ENCODE peak calls at places on chromosomes 11 and 22, in seven cellular contexts. I is IMR-90, K is GM12891, Y is NB4, T is suprapubic skin, S is prostate gland, N is transverse colon. B is an unnamed sample.

GRCh38 chr22:32473388-32473952 is 1.1 kb upstream of the FBXO7 start:
- DNase-seq in I (peak), K (peak), Y (peak), T (no peak), S (no peak), N (peak), B (peak)

GRCh38 chr11:91097069-91097468 is 874.2 kb upstream of the CHORDC1 start:
- DNase-seq in I (no peak), K (no peak), Y (no peak), T (no peak), S (no peak), N (no peak), B (no peak)

GRCh38 chr11:12724301-12725046 is 50.3 kb downstream of the TEAD1 start:
- DNase-seq in I (peak), K (no peak), Y (peak), T (peak), S (peak), N (peak), B (peak)

GRCh38 chr22:24181996-24182560 is 791 bp downstream of the SUSD2 start:
- DNase-seq in I (no peak), K (no peak), Y (no peak), T (no peak), S (no peak), N (no peak), B (no peak)

GRCh38 chr11:106714179-106714578 is 304.1 kb downstream of the GUCY1A2 start:
- DNase-seq in I (peak), K (no peak), Y (no peak), T (no peak), S (no peak), N (no peak), B (no peak)

GRCh38 chr11:28596816-28597215 is 488.6 kb downstream of the METTL15 start:
- DNase-seq in I (no peak), K (no peak), Y (no peak), T (no peak), S (no peak), N (no peak), B (no peak)

GRCh38 chr22:22789922-22790845 is 97.4 kb upstream of the IGLL5 start:
- DNase-seq in I (no peak), K (no peak), Y (no peak), T (no peak), S (no peak), N (no peak), B (no peak)

GRCh38 chr11:63709336-63709735 is 28.0 kb downstream of the RTN3 start:
- DNase-seq in I (peak), K (no peak), Y (no peak), T (no peak), S (no peak), N (no peak), B (no peak)

GRCh38 chr11:110433393-110434333 is 3.9 kb downstream of the FDX1 start:
- DNase-seq in I (peak), K (no peak), Y (peak), T (no peak), S (no peak), N (no peak), B (peak)

GRCh38 chr11:95469268-95469667 is 238.3 kb upstream of the SESN3 start:
- DNase-seq in I (no peak), K (no peak), Y (no peak), T (no peak), S (no peak), N (no peak), B (no peak)

GRCh38 chr11:47443028-47443700 is 5.8 kb downstream of the RAPSN start:
- DNase-seq in I (no peak), K (no peak), Y (no peak), T (no peak), S (no peak), N (no peak), B (no peak)

GRCh38 chr22:49756656-49757055 is 71.0 kb downstream of the BRD1 start:
- DNase-seq in I (no peak), K (no peak), Y (no peak), T (peak), S (no peak), N (peak), B (no peak)

GRCh38 chr11:59172345-59173079 is 580 bp downstream of the DTX4 start:
- DNase-seq in I (no peak), K (peak), Y (peak), T (no peak), S (no peak), N (peak), B (no peak)

GRCh38 chr11:69253028-69253427 is 40.9 kb upstream of the MYEOV start:
- DNase-seq in I (peak), K (no peak), Y (no peak), T (no peak), S (no peak), N (no peak), B (no peak)

GRCh38 chr11:80163441-80163840 is 722.6 kb upstream of the TENM4 start:
- DNase-seq in I (no peak), K (no peak), Y (no peak), T (no peak), S (no peak), N (no peak), B (no peak)

GRCh38 chr22:49413551-49413950 is 414.1 kb downstream of the BRD1 start:
- DNase-seq in I (no peak), K (no peak), Y (no peak), T (no peak), S (no peak), N (no peak), B (no peak)

GRCh38 chr11:23078289-23078971 is 218.2 kb upstream of the CCDC179 start:
- DNase-seq in I (peak), K (no peak), Y (no peak), T (no peak), S (no peak), N (no peak), B (no peak)

GRCh38 chr11:64233913-64234839 is at the start of gene VEGFB:
- DNase-seq in I (peak), K (peak), Y (peak), T (no peak), S (peak), N (peak), B (peak)

GRCh38 chr11:33016654-33017053 is 976 bp downstream of the DEPDC7 start:
- DNase-seq in I (no peak), K (no peak), Y (peak), T (no peak), S (no peak), N (no peak), B (peak)

GRCh38 chr11:33013706-33014105 is 2.0 kb upstream of the DEPDC7 start:
- DNase-seq in I (peak), K (no peak), Y (no peak), T (no peak), S (no peak), N (no peak), B (no peak)

GRCh38 chr11:33018005-33018404 is 2.3 kb downstream of the DEPDC7 start:
- DNase-seq in I (no peak), K (no peak), Y (no peak), T (no peak), S (no peak), N (no peak), B (no peak)

GRCh38 chr11:33017478-33017877 is 1.8 kb downstream of the DEPDC7 start:
- DNase-seq in I (no peak), K (no peak), Y (no peak), T (no peak), S (no peak), N (no peak), B (peak)

DNA sequence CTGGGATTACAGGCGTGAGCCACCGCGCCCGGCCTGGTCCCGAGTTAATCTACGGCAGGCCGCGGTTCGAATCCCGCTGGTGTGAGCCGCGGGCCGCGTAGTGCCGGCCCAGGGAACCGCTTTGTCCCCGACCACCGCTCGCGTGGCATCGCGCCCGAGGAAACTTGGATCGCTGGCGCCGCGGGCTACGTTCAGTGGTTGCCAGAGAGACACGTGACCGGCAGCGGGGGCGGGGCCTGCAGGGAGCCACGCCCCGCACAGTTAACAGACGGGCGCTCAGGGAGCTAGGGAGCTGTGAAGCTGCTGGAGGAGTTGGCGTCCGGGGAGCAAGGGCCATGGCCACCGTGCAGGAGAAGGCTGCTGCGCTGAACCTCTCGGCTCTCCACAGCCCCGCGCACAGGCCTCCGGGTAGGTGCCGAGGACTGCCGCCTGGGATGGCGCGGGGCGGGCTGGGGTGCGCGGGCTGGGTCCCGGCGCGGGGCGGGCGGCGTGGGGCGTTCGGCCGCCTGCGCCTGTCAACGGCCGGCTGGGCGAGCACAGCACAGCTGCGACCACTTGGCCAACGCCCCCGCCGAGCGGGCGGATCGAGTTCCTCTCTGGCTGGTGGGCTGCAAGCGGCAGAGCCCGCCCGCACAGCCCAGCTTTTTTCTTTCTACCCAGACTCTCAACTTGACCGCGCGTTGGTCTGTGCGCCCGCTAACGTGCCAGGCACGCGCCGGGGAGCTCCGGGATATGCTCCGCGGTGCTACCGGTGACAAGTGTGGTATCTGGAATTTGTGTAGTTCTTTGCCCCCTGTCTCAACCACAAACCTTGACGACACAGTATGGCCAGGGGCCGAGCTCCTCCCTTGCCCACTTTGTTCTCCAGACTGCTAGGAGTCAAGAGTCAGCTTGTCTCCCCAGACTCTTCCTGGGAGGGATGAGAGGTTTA is at the start of gene DEPDC7:
- DNase-seq in I (peak), K (peak), Y (peak), T (peak), S (peak), N (peak), B (peak)
- TF ChIP-seq POLR2A in I (no peak), K (no peak), Y (no peak), T (no peak), S (peak), N (no peak), B (no peak)

GRCh38 chr22:20951932-20952380 is 15.1 kb upstream of the AIFM3 start:
- DNase-seq in I (no peak), K (no peak), Y (no peak), T (no peak), S (no peak), N (peak), B (no peak)
- TF ChIP-seq POLR2A in I (no peak), K (no peak), Y (no peak), T (no peak), S (no peak), N (no peak), B (no peak)

DNA sequence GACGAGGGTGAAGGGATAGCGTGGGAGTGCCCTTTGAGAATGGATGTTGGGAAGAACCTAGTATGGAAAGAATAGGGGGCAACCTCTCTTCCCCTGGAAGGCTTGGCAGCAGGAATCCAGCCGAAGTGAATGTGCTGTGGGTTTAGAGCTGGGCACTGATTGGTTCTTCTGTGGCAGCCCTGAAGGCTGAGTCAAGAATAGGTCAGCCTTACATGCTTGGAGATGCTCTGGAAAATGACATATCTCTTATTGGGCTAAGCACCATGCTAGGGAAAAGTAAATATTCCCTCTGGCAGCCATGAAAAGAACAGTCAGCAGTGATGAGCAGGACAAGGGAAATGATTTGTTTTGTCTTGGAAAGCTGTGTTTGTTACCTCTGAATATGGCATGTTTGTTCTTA is 149.5 kb downstream of the COMMD9 start:
- DNase-seq in I (peak), K (no peak), Y (no peak), T (no peak), S (no peak), N (no peak), B (no peak)
- TF ChIP-seq POLR2A in I (no peak), K (no peak), Y (no peak), T (no peak), S (no peak), N (no peak), B (no peak)

GRCh38 chr11:57647368-57647767 is 2.3 kb downstream of the YPEL4 start:
- DNase-seq in I (no peak), K (no peak), Y (no peak), T (no peak), S (no peak), N (no peak), B (peak)

GRCh38 chr11:57646756-57647303 is 2.9 kb downstream of the YPEL4 start:
- DNase-seq in I (no peak), K (no peak), Y (no peak), T (no peak), S (no peak), N (no peak), B (peak)

GRCh38 chr11:57644748-57645715 is 4.7 kb downstream of the YPEL4 start:
- DNase-seq in I (peak), K (peak), Y (peak), T (peak), S (peak), N (peak), B (peak)

GRCh38 chr11:57646221-57646620 is 3.5 kb downstream of the YPEL4 start:
- DNase-seq in I (no peak), K (no peak), Y (peak), T (no peak), S (no peak), N (no peak), B (no peak)

DNA sequence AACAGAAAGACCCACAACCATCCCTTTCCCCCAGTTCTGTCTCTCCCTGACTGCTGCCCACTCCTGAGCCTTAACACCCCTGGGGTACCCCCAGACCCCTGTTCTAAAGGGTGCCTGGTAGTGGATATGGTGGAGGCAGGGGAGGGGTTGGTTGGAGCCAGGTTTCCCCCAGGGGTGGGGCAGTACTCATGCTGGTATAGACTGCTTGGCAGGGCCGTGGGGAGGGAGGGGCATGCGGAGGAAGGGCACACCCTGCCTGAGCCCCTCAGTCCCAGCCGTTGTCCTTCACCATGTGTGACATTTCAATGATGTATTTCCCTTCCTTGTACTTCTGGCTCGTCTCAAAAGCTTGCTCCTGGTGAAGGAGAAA is 4.0 kb downstream of the YPEL4 start:
- DNase-seq in I (no peak), K (no peak), Y (no peak), T (no peak), S (no peak), N (no peak), B (peak)
- TF ChIP-seq POLR2A in I (no peak), K (no peak), Y (no peak), T (no peak), S (no peak), N (no peak), B (peak)

GRCh38 chr11:75905434-75905833 is 90.4 kb downstream of the UVRAG start:
- DNase-seq in I (no peak), K (no peak), Y (no peak), T (no peak), S (no peak), N (no peak), B (no peak)
- TF ChIP-seq POLR2A in I (no peak), K (no peak), Y (no peak), T (no peak), S (no peak), N (no peak), B (no peak)

B was measured in erythroblast.